ENCODE peak calls at places on chromosomes 13 and 19, in eight cellular contexts. P is ovary, L is Peyer's patch, J is sigmoid colon, T is body of pancreas, E is lower leg skin, I is H54, S is heart left ventricle. Y is an unnamed sample.

GRCh38 chr13:83532809-83533208 is 349.5 kb downstream of the SLITRK1 start:
- DNase-seq in P (no peak), L (no peak), J (peak), T (no peak), E (no peak), I (no peak), S (no peak), Y (no peak)

GRCh38 chr13:40758811-40759210 is 12.2 kb downstream of the MRPS31 start:
- DNase-seq in P (no peak), L (no peak), J (no peak), T (no peak), E (no peak), I (no peak), S (no peak), Y (no peak)

GRCh38 chr13:102190930-102191329 is 210.9 kb downstream of the FGF14 start:
- DNase-seq in P (no peak), L (no peak), J (no peak), T (no peak), E (no peak), I (no peak), S (no peak), Y (no peak)

GRCh38 chr13:79709526-79709925 is 228.6 kb downstream of the NDFIP2 start:
- DNase-seq in P (no peak), L (no peak), J (no peak), T (no peak), E (no peak), I (no peak), S (no peak), Y (no peak)

GRCh38 chr13:23069571-23069970 is 111.2 kb upstream of the SGCG start:
- DNase-seq in P (no peak), L (no peak), J (no peak), T (no peak), E (no peak), I (no peak), S (no peak), Y (no peak)

GRCh38 chr13:91313103-91313502 is 34.4 kb upstream of the MIR17HG start:
- DNase-seq in P (no peak), L (no peak), J (no peak), T (no peak), E (no peak), I (no peak), S (no peak), Y (no peak)

GRCh38 chr13:75596657-75597182 is 39.4 kb upstream of the LMO7 start:
- DNase-seq in P (no peak), L (no peak), J (no peak), T (no peak), E (no peak), I (no peak), S (no peak), Y (no peak)

GRCh38 chr13:49053215-49053614 is 77.5 kb downstream of the FNDC3A start:
- DNase-seq in P (no peak), L (no peak), J (no peak), T (no peak), E (no peak), I (no peak), S (no peak), Y (no peak)

GRCh38 chr13:99996177-99996705 is 14.7 kb downstream of the ZIC2 start:
- DNase-seq in P (no peak), L (no peak), J (no peak), T (no peak), E (no peak), I (no peak), S (no peak), Y (no peak)

GRCh38 chr13:31328549-31329229 is 128.9 kb downstream of the B3GLCT start:
- DNase-seq in P (no peak), L (no peak), J (no peak), T (no peak), E (no peak), I (no peak), S (no peak), Y (no peak)

GRCh38 chr13:53501387-53501786 is 472.8 kb downstream of the OLFM4 start:
- DNase-seq in P (no peak), L (no peak), J (no peak), T (no peak), E (no peak), I (no peak), S (no peak), Y (no peak)

GRCh38 chr13:33908111-33908510 is 90.2 kb downstream of the RFC3 start:
- DNase-seq in P (no peak), L (no peak), J (no peak), T (no peak), E (no peak), I (no peak), S (no peak), Y (no peak)

GRCh38 chr13:110134801-110135200 is 172.2 kb downstream of the COL4A1 start:
- DNase-seq in P (no peak), L (no peak), J (no peak), T (no peak), E (peak), I (no peak), S (peak), Y (no peak)

GRCh38 chr13:34011552-34012085 is 193.7 kb downstream of the RFC3 start:
- DNase-seq in P (no peak), L (no peak), J (no peak), T (peak), E (no peak), I (no peak), S (peak), Y (no peak)

GRCh38 chr19:13981021-13981420 is 25.1 kb downstream of the RFX1 start:
- DNase-seq in P (no peak), L (no peak), J (no peak), T (no peak), E (no peak), I (no peak), S (no peak), Y (no peak)

GRCh38 chr13:110912651-110913051 is 2.2 kb downstream of the ANKRD10 start:
- DNase-seq in P (peak), L (no peak), J (no peak), T (no peak), E (no peak), I (no peak), S (no peak), Y (no peak)

GRCh38 chr19:13850910-13851753 is 25.8 kb upstream of the NANOS3 start:
- DNase-seq in P (peak), L (no peak), J (peak), T (peak), E (peak), I (peak), S (peak), Y (peak)

GRCh38 chr13:101811440-101811839 is 359.0 kb downstream of the ITGBL1 start:
- DNase-seq in P (no peak), L (no peak), J (no peak), T (no peak), E (no peak), I (no peak), S (no peak), Y (no peak)

GRCh38 chr13:93729383-93729782 is 502.8 kb downstream of the GPC6 start:
- DNase-seq in P (no peak), L (no peak), J (no peak), T (no peak), E (no peak), I (no peak), S (no peak), Y (no peak)

GRCh38 chr19:13574933-13575332 is 68.7 kb upstream of the CACNA1A start:
- DNase-seq in P (no peak), L (no peak), J (no peak), T (no peak), E (no peak), I (peak), S (no peak), Y (no peak)

GRCh38 chr13:38530492-38530891 is 156.4 kb upstream of the FREM2 start:
- DNase-seq in P (no peak), L (no peak), J (no peak), T (no peak), E (no peak), I (no peak), S (no peak), Y (no peak)

GRCh38 chr19:4083677-4084546 is 17.2 kb upstream of the ZBTB7A start:
- DNase-seq in P (peak), L (peak), J (no peak), T (no peak), E (no peak), I (no peak), S (no peak), Y (peak)

GRCh38 chr13:58480011-58480410 is 848.5 kb downstream of the PCDH17 start:
- DNase-seq in P (no peak), L (no peak), J (no peak), T (no peak), E (no peak), I (no peak), S (no peak), Y (no peak)

GRCh38 chr13:76542176-76542575 is 344.0 kb downstream of the KCTD12 start:
- DNase-seq in P (no peak), L (no peak), J (no peak), T (no peak), E (no peak), I (no peak), S (no peak), Y (no peak)

GRCh38 chr13:110593430-110594130 is 21.8 kb upstream of the NAXD start:
- DNase-seq in P (no peak), L (no peak), J (no peak), T (peak), E (peak), I (peak), S (no peak), Y (no peak)

GRCh38 chr19:49793561-49793840 is 19.6 kb downstream of the FUZ start:
- DNase-seq in P (no peak), L (no peak), J (no peak), T (no peak), E (no peak), I (peak), S (no peak), Y (no peak)

GRCh38 chr19:54254195-54254906 is 2.7 kb downstream of the LILRB5 start:
- DNase-seq in P (no peak), L (no peak), J (peak), T (no peak), E (no peak), I (no peak), S (no peak), Y (no peak)

GRCh38 chr13:32475403-32475802 is 47.5 kb upstream of the N4BP2L1 start:
- DNase-seq in P (no peak), L (no peak), J (no peak), T (no peak), E (no peak), I (no peak), S (no peak), Y (no peak)

GRCh38 chr13:100842136-100842535 is 167.5 kb upstream of the TMTC4 start:
- DNase-seq in P (no peak), L (no peak), J (no peak), T (no peak), E (no peak), I (no peak), S (no peak), Y (no peak)

GRCh38 chr19:47210689-47211316 is 20.2 kb downstream of the BBC3 start:
- DNase-seq in P (peak), L (peak), J (peak), T (peak), E (peak), I (no peak), S (peak), Y (peak)

GRCh38 chr19:47215581-47215980 is 15.4 kb downstream of the BBC3 start:
- DNase-seq in P (no peak), L (no peak), J (no peak), T (no peak), E (no peak), I (no peak), S (no peak), Y (no peak)

GRCh38 chr19:47209323-47210179 is 21.4 kb downstream of the BBC3 start:
- DNase-seq in P (no peak), L (no peak), J (no peak), T (no peak), E (no peak), I (no peak), S (peak), Y (no peak)

GRCh38 chr19:47210180-47210490 is 20.9 kb downstream of the BBC3 start:
- DNase-seq in P (no peak), L (no peak), J (no peak), T (no peak), E (no peak), I (no peak), S (no peak), Y (no peak)
- TF ChIP-seq POLR2A in P (no peak), L (no peak), J (no peak), T (no peak), E (no peak), I (no peak), S (no peak), Y (no peak)

GRCh38 chr19:17625043-17625442 is 63.1 kb downstream of the UNC13A start:
- DNase-seq in P (no peak), L (no peak), J (no peak), T (no peak), E (no peak), I (no peak), S (no peak), Y (no peak)
- TF ChIP-seq POLR2A in P (no peak), L (no peak), J (no peak), T (no peak), E (no peak), I (no peak), S (no peak), Y (no peak)

GRCh38 chr19:902093-902370 is 8.7 kb downstream of the RNU6-9 start:
- DNase-seq in P (no peak), L (no peak), J (no peak), T (no peak), E (no peak), I (no peak), S (no peak), Y (no peak)

GRCh38 chr19:899363-900301 is 6.3 kb downstream of the RNU6-9 start:
- DNase-seq in P (no peak), L (no peak), J (no peak), T (no peak), E (no peak), I (no peak), S (no peak), Y (no peak)

GRCh38 chr19:900302-901111 is 7.2 kb downstream of the RNU6-9 start:
- DNase-seq in P (no peak), L (no peak), J (no peak), T (no peak), E (no peak), I (peak), S (no peak), Y (no peak)

GRCh38 chr19:902446-903226 is 9.4 kb downstream of the RNU6-9 start:
- DNase-seq in P (no peak), L (no peak), J (no peak), T (no peak), E (no peak), I (no peak), S (no peak), Y (no peak)

GRCh38 chr19:901216-902092 is 8.2 kb downstream of the RNU6-9 start:
- DNase-seq in P (no peak), L (no peak), J (no peak), T (no peak), E (no peak), I (no peak), S (no peak), Y (no peak)
- TF ChIP-seq POLR2A in P (no peak), L (no peak), J (no peak), T (no peak), E (no peak), I (no peak), S (no peak), Y (no peak)

GRCh38 chr13:46845146-46845545 is 48.2 kb upstream of the ESD start:
- DNase-seq in P (no peak), L (no peak), J (no peak), T (no peak), E (no peak), I (no peak), S (no peak), Y (no peak)

GRCh38 chr13:46844431-46844830 is 47.5 kb upstream of the ESD start:
- DNase-seq in P (no peak), L (no peak), J (no peak), T (no peak), E (no peak), I (no peak), S (no peak), Y (no peak)

GRCh38 chr13:46839399-46839798 is 42.4 kb upstream of the ESD start:
- DNase-seq in P (no peak), L (no peak), J (no peak), T (no peak), E (no peak), I (no peak), S (no peak), Y (no peak)
- TF ChIP-seq POLR2A in P (no peak), L (no peak), J (no peak), T (no peak), E (no peak), I (no peak), S (no peak), Y (no peak)

Y was measured in stomach.